ENCODE peak calls at places on chromosomes 6 and 20, in nine cellular contexts. One of them, this sample, is unnamed.

GRCh38 chr20:39909447-39909846 is 779.6 kb downstream of the MAFB start:
- DNase-seq in HEK293T: no peak
- DNase-seq in DMS153: no peak
- DNase-seq in effector memory CD8-positive, alpha-beta T cell: no peak
- DNase-seq in T-helper 1 cell: no peak
- DNase-seq in EL: no peak
- DNase-seq in NCI-H69: no peak
- DNase-seq in A172: no peak
- DNase-seq in fibroblast of the aortic adventitia: no peak
- DNase-seq in this sample: no peak

GRCh38 chr20:46260480-46260879 is 47.8 kb downstream of the CDH22 start:
- DNase-seq in NCI-H69: peak; percentile 43
- DNase-seq in DMS153: peak; percentile 28
- DNase-seq in effector memory CD8-positive, alpha-beta T cell: no peak
- DNase-seq in T-helper 1 cell: no peak
- DNase-seq in A172: no peak
- DNase-seq in fibroblast of the aortic adventitia: no peak
- DNase-seq in EL: no peak
- DNase-seq in HEK293T: no peak
- DNase-seq in this sample: no peak

GRCh38 chr6:75673885-75674284 is 72.2 kb downstream of the SENP6 start:
- DNase-seq in A172: no peak
- DNase-seq in EL: no peak
- DNase-seq in fibroblast of the aortic adventitia: no peak
- DNase-seq in DMS153: no peak
- DNase-seq in effector memory CD8-positive, alpha-beta T cell: no peak
- DNase-seq in NCI-H69: no peak
- DNase-seq in HEK293T: no peak
- DNase-seq in T-helper 1 cell: no peak
- DNase-seq in this sample: no peak

GRCh38 chr6:111427341-111428116 is 55.5 kb downstream of the REV3L start:
- DNase-seq in DMS153: no peak
- DNase-seq in A172: peak; percentile 66
- DNase-seq in effector memory CD8-positive, alpha-beta T cell: no peak
- DNase-seq in EL: peak; percentile 83
- DNase-seq in HEK293T: no peak
- DNase-seq in fibroblast of the aortic adventitia: peak; percentile 80
- DNase-seq in T-helper 1 cell: no peak
- DNase-seq in NCI-H69: no peak
- DNase-seq in this sample: no peak

GRCh38 chr6:13351271-13351670 is 22.9 kb upstream of the TBC1D7 start:
- DNase-seq in HEK293T: no peak
- DNase-seq in T-helper 1 cell: no peak
- DNase-seq in DMS153: no peak
- DNase-seq in A172: no peak
- DNase-seq in effector memory CD8-positive, alpha-beta T cell: no peak
- DNase-seq in NCI-H69: no peak
- DNase-seq in fibroblast of the aortic adventitia: no peak
- DNase-seq in EL: no peak
- DNase-seq in this sample: no peak

GRCh38 chr20:37007898-37008649 is 56.6 kb upstream of the SAMHD1 start:
- DNase-seq in EL: no peak
- DNase-seq in T-helper 1 cell: no peak
- DNase-seq in HEK293T: peak; percentile 16
- DNase-seq in A172: peak; percentile 9
- DNase-seq in NCI-H69: no peak
- DNase-seq in effector memory CD8-positive, alpha-beta T cell: peak; percentile 21
- DNase-seq in fibroblast of the aortic adventitia: peak; percentile 44
- DNase-seq in DMS153: no peak
- DNase-seq in this sample: no peak

GRCh38 chr6:161219336-161220079 is 54.4 kb downstream of the AGPAT4 start:
- DNase-seq in DMS153: no peak
- DNase-seq in HEK293T: no peak
- DNase-seq in EL: no peak
- DNase-seq in T-helper 1 cell: no peak
- DNase-seq in effector memory CD8-positive, alpha-beta T cell: no peak
- DNase-seq in NCI-H69: no peak
- DNase-seq in A172: no peak
- DNase-seq in fibroblast of the aortic adventitia: no peak
- DNase-seq in this sample: no peak

GRCh38 chr20:23096986-23097520 is 10.9 kb upstream of the CD93 start:
- DNase-seq in effector memory CD8-positive, alpha-beta T cell: no peak
- DNase-seq in fibroblast of the aortic adventitia: no peak
- DNase-seq in A172: no peak
- DNase-seq in EL: no peak
- DNase-seq in DMS153: no peak
- DNase-seq in NCI-H69: no peak
- DNase-seq in HEK293T: no peak
- DNase-seq in T-helper 1 cell: no peak
- DNase-seq in this sample: no peak

GRCh38 chr6:19753822-19754221 is 83.3 kb upstream of the ID4 start:
- DNase-seq in T-helper 1 cell: no peak
- DNase-seq in fibroblast of the aortic adventitia: no peak
- DNase-seq in NCI-H69: peak; percentile 99
- DNase-seq in effector memory CD8-positive, alpha-beta T cell: no peak
- DNase-seq in EL: no peak
- DNase-seq in HEK293T: no peak
- DNase-seq in A172: no peak
- DNase-seq in DMS153: peak; percentile 81
- DNase-seq in this sample: no peak

GRCh38 chr6:6790891-6791290 is 202.4 kb downstream of the LY86 start:
- DNase-seq in HEK293T: no peak
- DNase-seq in A172: peak; percentile 73
- DNase-seq in NCI-H69: no peak
- DNase-seq in fibroblast of the aortic adventitia: no peak
- DNase-seq in T-helper 1 cell: no peak
- DNase-seq in effector memory CD8-positive, alpha-beta T cell: no peak
- DNase-seq in DMS153: no peak
- DNase-seq in EL: peak; percentile 52
- DNase-seq in this sample: no peak

This sample was measured in T-helper 9 cell.